ENCODE peak calls at places on chromosomes 2 and 18, in five cellular contexts. I is stimulated activated CD8-positive, alpha-beta memory T cell treated with anti-CD3 and anti-CD28 coated beads, Interleukin-7, amount 100 ng/mL, for 24 hours; V is astrocyte; K is stimulated activated CD4-positive, alpha-beta T cell treated with anti-CD3 and anti-CD28 coated beads, Interleukin-15, amount 100 ng/mL, for 24 hours; J is CD8-positive, alpha-beta memory T cell. R is an unnamed sample.

GRCh38 chr2:189613077-189613636 is 32.6 kb upstream of the SLC40A1 start:
- DNase-seq in I (no peak), V (peak; percentile 92), K (no peak), J (no peak), R (peak; percentile 78)

GRCh38 chr18:26312196-26312595 is 86.0 kb downstream of the TAF4B start:
- DNase-seq in I (no peak), V (no peak), K (no peak), J (no peak), R (no peak)

GRCh38 chr2:159903404-159904126 is 105.6 kb upstream of the CD302 start:
- DNase-seq in I (peak; percentile 8), V (no peak), K (peak; percentile 63), J (peak; percentile 54), R (no peak)

GRCh38 chr18:31156831-31157763 is 5.6 kb downstream of the DSC1 start:
- DNase-seq in I (no peak), V (no peak), K (no peak), J (no peak), R (peak; percentile 56)

GRCh38 chr2:99623035-99623434 is 133.2 kb upstream of the REV1 start:
- DNase-seq in I (no peak), V (no peak), K (no peak), J (no peak), R (no peak)

GRCh38 chr18:13614701-13615288 is 111.6 kb downstream of the FAM210A start:
- DNase-seq in I (no peak), V (no peak), K (peak; percentile 31), J (no peak), R (no peak)

GRCh38 chr2:233468746-233469110 is 97.9 kb downstream of the USP40 start:
- DNase-seq in I (no peak), V (no peak), K (no peak), J (no peak), R (no peak)

GRCh38 chr2:202030676-202031075 is 3.0 kb upstream of the FZD7 start:
- DNase-seq in I (no peak), V (peak; percentile 35), K (no peak), J (no peak), R (no peak)

GRCh38 chr2:137865954-137866540 is 98.2 kb upstream of the HNMT start:
- DNase-seq in I (peak; percentile 33), V (peak; percentile 26), K (peak; percentile 63), J (no peak), R (peak; percentile 53)

GRCh38 chr2:170215019-170215418 is 37.1 kb downstream of the MYO3B start:
- DNase-seq in I (no peak), V (no peak), K (no peak), J (no peak), R (no peak)

GRCh38 chr2:238973038-238973772 is 125.3 kb downstream of the TWIST2 start:
- DNase-seq in I (no peak), V (peak; percentile 66), K (no peak), J (no peak), R (no peak)

GRCh38 chr2:65367517-65367916 is 64.9 kb downstream of the SPRED2 start:
- DNase-seq in I (no peak), V (peak; percentile 93), K (no peak), J (no peak), R (peak; percentile 82)

GRCh38 chr2:86628091-86628522 is 4.4 kb upstream of the RNF103 start:
- DNase-seq in I (no peak), V (no peak), K (no peak), J (no peak), R (peak; percentile 63)

GRCh38 chr2:136128905-136129304 is 11.0 kb upstream of the CXCR4 start:
- DNase-seq in I (no peak), V (no peak), K (no peak), J (no peak), R (no peak)

GRCh38 chr2:164495491-164496223 is 125.6 kb downstream of the GRB14 start:
- DNase-seq in I (no peak), V (peak; percentile 66), K (no peak), J (no peak), R (peak; percentile 64)

GRCh38 chr18:72871091-72871490 is 3.3 kb upstream of the NETO1 start:
- DNase-seq in I (no peak), V (peak; percentile 35), K (no peak), J (no peak), R (peak; percentile 19)

GRCh38 chr2:37585295-37585908 is 86.0 kb downstream of the CDC42EP3 start:
- DNase-seq in I (no peak), V (no peak), K (peak; percentile 41), J (no peak), R (peak; percentile 51)

GRCh38 chr18:48674198-48674721 is 135.4 kb downstream of the CTIF start:
- DNase-seq in I (no peak), V (peak; percentile 12), K (no peak), J (no peak), R (no peak)

GRCh38 chr2:165009466-165009865 is 54.1 kb upstream of the SLC38A11 start:
- DNase-seq in I (no peak), V (peak; percentile 36), K (no peak), J (no peak), R (peak; percentile 98)

GRCh38 chr2:188380280-188380679 is 88.6 kb downstream of the GULP1 start:
- DNase-seq in I (no peak), V (no peak), K (no peak), J (no peak), R (peak; percentile 77)

GRCh38 chr2:43225788-43226557 is 433 bp downstream of the ZFP36L2 start:
- DNase-seq in I (peak; percentile 52), V (peak; percentile 58), K (peak; percentile 84), J (peak; percentile 50), R (no peak)

GRCh38 chr2:8587251-8587791 is 94.5 kb upstream of the ID2 start:
- DNase-seq in I (no peak), V (no peak), K (no peak), J (no peak), R (no peak)

R was measured in renal cortical epithelial cell.